ENCODE peak calls at places on chromosomes 6 and 20, in eight cellular contexts. T, P, X, F, H, E, M and K are unnamed samples.

GRCh38 chr6:1137849-1138248 is 174.0 kb upstream of the FOXQ1 start:
- DNase-seq in E (no peak), F (no peak), T (no peak), M (no peak), P (no peak), H (no peak), X (no peak), K (no peak)

GRCh38 chr20:61529354-61529753 is 277.3 kb downstream of the CDH4 start:
- DNase-seq in P (no peak), M (no peak), T (no peak), E (no peak), H (no peak), X (no peak), F (no peak), K (no peak)

GRCh38 chr20:14956538-14956937 is 619.1 kb upstream of the FLRT3 start:
- DNase-seq in M (no peak), X (no peak), E (no peak), F (no peak), P (no peak), H (no peak), T (no peak), K (no peak)

GRCh38 chr6:18488526-18489270 is 101.5 kb downstream of the RNF144B start:
- DNase-seq in H (no peak), X (no peak), M (no peak), T (no peak), P (no peak), E (no peak), F (no peak), K (no peak)

GRCh38 chr6:143522034-143522600 is 10.6 kb upstream of the FUCA2 start:
- DNase-seq in X (no peak), H (no peak), E (no peak), P (no peak), T (no peak), F (no peak), M (no peak), K (no peak)

GRCh38 chr6:34082816-34083215 is 63.1 kb downstream of the GRM4 start:
- DNase-seq in M (no peak), H (no peak), E (no peak), X (no peak), F (no peak), T (no peak), P (no peak), K (no peak)

GRCh38 chr6:163354779-163355431 is 59.6 kb upstream of the QKI start:
- DNase-seq in X (no peak), F (no peak), M (no peak), E (no peak), T (no peak), H (no peak), P (no peak), K (no peak)

GRCh38 chr20:62294516-62294915 is 8.3 kb upstream of the ADRM1 start:
- DNase-seq in M (no peak), F (peak), H (no peak), T (no peak), X (no peak), P (no peak), E (no peak), K (no peak)

GRCh38 chr6:28248916-28249315 is 3.2 kb downstream of the ZKSCAN4 start:
- DNase-seq in F (no peak), E (no peak), P (no peak), T (no peak), M (no peak), X (no peak), H (no peak), K (no peak)

GRCh38 chr6:35368038-35368887 is 25.9 kb downstream of the PPARD start:
- DNase-seq in F (no peak), M (peak), H (no peak), E (no peak), T (no peak), P (no peak), X (no peak), K (peak)

GRCh38 chr6:85641522-85641915 is 1.2 kb downstream of the SYNCRIP start:
- DNase-seq in M (no peak), T (no peak), E (no peak), P (no peak), F (peak), H (no peak), X (no peak), K (no peak)

GRCh38 chr6:12017263-12017662 is 5.2 kb downstream of the HIVEP1 start:
- DNase-seq in H (no peak), P (no peak), M (no peak), T (no peak), X (no peak), E (no peak), F (no peak), K (no peak)

GRCh38 chr20:11675920-11676617 is 241.6 kb upstream of the BTBD3 start:
- DNase-seq in M (no peak), H (no peak), F (no peak), P (no peak), X (no peak), T (no peak), E (peak), K (no peak)

GRCh38 chr6:110398778-110399177 is 16.6 kb downstream of the DDO start:
- DNase-seq in H (no peak), T (no peak), P (peak), X (no peak), E (no peak), F (peak), M (no peak), K (no peak)

GRCh38 chr20:15236812-15237211 is 899.4 kb upstream of the FLRT3 start:
- DNase-seq in F (peak), T (peak), E (peak), M (peak), H (peak), P (peak), X (peak), K (peak)

GRCh38 chr6:79232696-79233462 is 1.6 kb downstream of the HMGN3 start:
- DNase-seq in X (no peak), M (no peak), T (no peak), E (no peak), P (no peak), H (no peak), F (no peak), K (no peak)

GRCh38 chr6:79230149-79230548 is 4.3 kb downstream of the HMGN3 start:
- DNase-seq in E (no peak), H (no peak), X (no peak), T (no peak), M (no peak), F (peak), P (no peak), K (no peak)

GRCh38 chr6:79233611-79234149 is 802 bp downstream of the HMGN3 start:
- DNase-seq in F (peak), M (peak), T (peak), P (peak), E (peak), X (peak), H (peak), K (peak)

GRCh38 chr6:79231101-79231500 is 3.4 kb downstream of the HMGN3 start:
- DNase-seq in X (no peak), P (no peak), T (no peak), F (no peak), E (no peak), H (no peak), M (no peak), K (no peak)

GRCh38 chr6:79234150-79235022 is at the start of gene HMGN3:
- DNase-seq in H (peak), M (peak), F (peak), T (peak), X (peak), E (peak), P (peak), K (peak)
- TF ChIP-seq CTCF in H (no peak), M (no peak), F (peak), T (no peak), X (no peak), E (peak), P (no peak), K (no peak)

GRCh38 chr6:92777146-92777740 is 642.1 kb downstream of the EPHA7 start:
- DNase-seq in F (peak), X (no peak), P (no peak), T (no peak), M (peak), E (peak), H (no peak), K (no peak)
- TF ChIP-seq CTCF in F (peak), X (peak), P (peak), T (no peak), M (peak), E (peak), H (peak), K (no peak)

GRCh38 chr6:105646391-105646867 is 243.5 kb upstream of the PREP start:
- DNase-seq in F (no peak), H (no peak), E (no peak), T (no peak), X (no peak), P (no peak), M (no peak), K (no peak)

GRCh38 chr6:105645958-105646357 is 243.1 kb upstream of the PREP start:
- DNase-seq in X (no peak), F (no peak), P (no peak), T (no peak), H (no peak), M (no peak), E (no peak), K (no peak)

GRCh38 chr6:105642708-105643107 is 239.8 kb upstream of the PREP start:
- DNase-seq in F (no peak), H (no peak), X (no peak), P (no peak), E (no peak), T (no peak), M (no peak), K (no peak)

GRCh38 chr6:105645166-105645565 is 242.3 kb upstream of the PREP start:
- DNase-seq in P (no peak), H (no peak), F (no peak), T (no peak), E (no peak), M (peak), X (no peak), K (no peak)

DNA sequence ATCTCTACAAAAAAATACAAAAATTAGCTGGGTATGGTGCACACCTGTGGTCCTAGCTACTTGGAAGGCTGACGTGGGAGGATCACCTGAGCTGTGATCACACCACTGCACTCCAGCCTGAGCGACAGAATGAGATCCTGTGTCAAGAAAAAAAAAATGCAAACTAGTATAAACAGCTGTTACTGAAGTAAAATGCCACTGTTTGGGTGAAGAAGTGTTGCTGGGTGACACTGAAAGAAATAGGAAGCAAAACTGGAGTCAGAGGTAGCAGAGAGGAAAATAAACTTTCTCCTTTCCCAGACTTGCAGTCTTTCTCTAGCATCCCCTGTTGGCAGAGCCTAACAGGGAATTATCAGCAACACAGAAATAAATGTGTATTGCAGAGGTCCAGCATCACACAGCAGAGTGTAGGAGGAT is 241.2 kb upstream of the PREP start:
- DNase-seq in E (no peak), F (no peak), M (no peak), T (no peak), P (no peak), H (no peak), X (no peak), K (no peak)
- TF ChIP-seq CTCF in E (no peak), F (no peak), M (peak), T (no peak), P (no peak), H (no peak), X (no peak), K (no peak)

GRCh38 chr20:5058873-5059272 is 57.6 kb upstream of the SLC23A2 start:
- DNase-seq in H (no peak), P (no peak), E (no peak), X (no peak), M (no peak), T (no peak), F (no peak), K (no peak)
- TF ChIP-seq CTCF in H (no peak), P (no peak), E (no peak), X (no peak), M (no peak), T (no peak), F (no peak), K (no peak)

GRCh38 chr6:40550096-40550731 is 37.0 kb downstream of the LRFN2 start:
- DNase-seq in F (peak), E (peak), X (no peak), T (peak), H (peak), M (peak), P (peak), K (peak)
- TF ChIP-seq CTCF in F (peak), E (peak), X (peak), T (peak), H (peak), M (peak), P (peak), K (peak)

GRCh38 chr20:2475850-2476741 is 5.5 kb upstream of the SNRPB start:
- DNase-seq in F (no peak), H (no peak), T (no peak), M (no peak), X (no peak), E (no peak), P (no peak), K (no peak)

GRCh38 chr20:2480381-2480780 is 9.8 kb upstream of the SNRPB start:
- DNase-seq in E (no peak), F (no peak), M (no peak), T (no peak), X (no peak), H (no peak), P (no peak), K (no peak)

GRCh38 chr20:2476742-2477615 is 6.4 kb upstream of the SNRPB start:
- DNase-seq in T (no peak), H (no peak), X (no peak), P (no peak), E (no peak), F (no peak), M (no peak), K (no peak)
- TF ChIP-seq CTCF in T (peak), H (no peak), X (no peak), P (no peak), E (peak), F (peak), M (no peak), K (no peak)

DNA sequence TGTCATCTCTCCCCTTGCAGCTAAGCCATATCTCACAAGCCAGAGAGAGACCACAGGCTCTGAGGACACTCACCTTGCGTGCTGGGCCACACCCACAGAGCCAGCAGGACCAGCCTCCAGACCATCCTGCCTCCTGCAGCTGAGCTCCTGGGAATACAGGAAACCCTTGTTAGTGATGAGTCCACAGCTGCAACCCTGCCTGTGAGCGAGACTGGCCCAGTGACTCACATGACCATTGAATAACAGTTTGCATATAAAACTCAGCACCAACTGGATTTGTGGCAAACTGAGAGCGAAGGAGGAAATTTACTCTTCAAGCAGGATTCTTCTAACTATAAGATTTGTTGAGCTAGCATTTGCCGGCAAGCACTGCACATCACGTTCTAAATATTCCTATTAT is 3.0 kb downstream of the THBS2 start:
- DNase-seq in X (peak), F (no peak), T (peak), H (no peak), E (no peak), M (no peak), P (peak), K (peak)
- TF ChIP-seq CTCF in X (no peak), F (no peak), T (no peak), H (no peak), E (no peak), M (no peak), P (no peak), K (no peak)

DNA sequence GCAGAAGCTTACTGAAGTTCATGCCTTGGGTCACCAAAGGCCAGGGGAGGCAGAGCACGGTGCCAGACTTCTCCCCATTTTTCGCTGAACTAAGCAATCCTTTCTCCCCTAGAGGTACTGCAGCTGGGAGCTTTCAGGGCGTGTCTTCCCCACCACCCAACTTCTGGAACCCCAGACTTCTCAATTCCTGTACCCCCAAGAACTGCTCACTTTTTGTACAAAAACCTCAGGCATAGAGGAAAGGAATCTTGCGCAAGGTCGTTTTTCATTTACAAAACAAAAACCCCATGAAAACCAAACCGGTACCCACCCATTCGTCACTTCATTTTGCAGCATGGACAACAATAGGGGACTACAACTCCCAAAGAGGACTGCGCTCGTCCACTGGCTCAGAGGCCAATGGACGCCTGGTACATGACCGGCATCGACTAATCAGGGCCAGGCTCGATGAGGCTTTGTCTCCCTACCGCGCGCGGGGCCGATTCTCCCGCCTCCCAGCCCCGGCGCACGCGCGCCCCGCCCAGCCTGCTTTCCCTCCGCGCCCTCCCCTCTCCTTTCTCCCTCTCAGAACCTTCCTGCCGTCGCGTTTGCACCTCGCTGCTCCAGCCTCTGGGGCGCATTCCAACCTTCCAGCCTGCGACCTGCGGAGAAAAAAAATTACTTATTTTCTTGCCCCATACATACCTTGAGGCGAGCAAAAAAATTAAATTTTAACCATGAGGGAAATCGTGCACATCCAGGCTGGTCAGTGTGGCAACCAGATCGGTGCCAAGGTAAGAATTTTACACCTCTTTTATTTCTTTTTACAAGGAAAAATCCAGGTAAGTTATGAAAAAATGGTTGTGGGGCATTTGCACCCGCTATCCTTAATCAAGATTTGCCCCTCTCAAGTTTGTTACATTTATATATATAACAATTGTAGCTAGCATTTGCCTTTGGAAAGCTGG is at the start of gene TUBB:
- DNase-seq in H (peak), E (peak), F (peak), M (peak), T (peak), X (peak), P (peak), K (peak)
- TF ChIP-seq CTCF in H (no peak), E (peak), F (no peak), M (peak), T (no peak), X (no peak), P (no peak), K (no peak)

GRCh38 chr6:53734473-53735299 is 60.1 kb upstream of the LRRC1 start:
- DNase-seq in F (peak), X (peak), M (peak), T (peak), E (peak), P (peak), H (peak), K (peak)
- TF ChIP-seq CTCF in F (peak), X (peak), M (peak), T (peak), E (peak), P (peak), H (peak), K (peak)